ENCODE peak calls at places on chromosomes 2 and 18, in six cellular contexts. E, B, J, Z, P and W are unnamed samples. For H3K36me3, the result is how much of the 10 kb centered on the place peaks cover.

GRCh38 chr2:236503100-236503499 is 66.5 kb upstream of the ACKR3 start:
- DNase-seq in J (no peak), B (no peak), P (no peak), Z (no peak), E (no peak), W (no peak)

GRCh38 chr18:24492445-24492844 is 32.0 kb downstream of the HRH4 start:
- DNase-seq in B (peak), P (no peak), Z (no peak), J (no peak), E (no peak), W (no peak)

GRCh38 chr18:74331404-74331803 is 15.8 kb downstream of the C18orf63 start:
- DNase-seq in Z (no peak), J (peak), P (peak), E (peak), B (no peak), W (peak)

GRCh38 chr2:240619506-240620148 is 5.7 kb upstream of the GPR35 start:
- DNase-seq in J (no peak), Z (no peak), B (no peak), E (no peak), P (no peak), W (no peak)

GRCh38 chr2:26711457-26712155 is 19.1 kb downstream of the KCNK3 start:
- DNase-seq in B (no peak), J (no peak), P (no peak), Z (no peak), E (no peak), W (no peak)

GRCh38 chr2:28449489-28450395 is 46.1 kb upstream of the PLB1 start:
- DNase-seq in J (peak), B (no peak), Z (no peak), P (no peak), E (peak), W (peak)

GRCh38 chr2:115560671-115561070 is 1118.2 kb downstream of the DPP10 start:
- DNase-seq in Z (no peak), E (no peak), B (no peak), P (no peak), J (no peak), W (no peak)

GRCh38 chr2:100876231-100876860 is 56.4 kb downstream of the NPAS2 start:
- DNase-seq in P (no peak), E (peak), Z (no peak), B (no peak), J (no peak), W (no peak)

GRCh38 chr2:54750040-54750439 is 26.6 kb downstream of the EML6 start:
- DNase-seq in Z (no peak), E (peak), J (no peak), B (no peak), P (no peak), W (no peak)

GRCh38 chr18:31840499-31840898 is 79.8 kb upstream of the SLC25A52 start:
- DNase-seq in P (no peak), B (no peak), J (no peak), Z (no peak), E (no peak), W (no peak)

GRCh38 chr2:8327371-8328100 is 354.3 kb upstream of the ID2 start:
- DNase-seq in Z (no peak), P (no peak), E (no peak), B (no peak), J (no peak), W (no peak)

GRCh38 chr2:46947841-46948240 is 32.2 kb upstream of the MCFD2 start:
- DNase-seq in B (no peak), J (no peak), P (no peak), E (no peak), Z (no peak), W (no peak)

GRCh38 chr2:158194229-158194628 is 92.6 kb downstream of the UPP2 start:
- DNase-seq in Z (no peak), P (no peak), E (no peak), B (no peak), J (no peak), W (no peak)

GRCh38 chr18:55790296-55790695 is 202.3 kb upstream of the TCF4 start:
- DNase-seq in P (no peak), Z (no peak), E (peak), B (no peak), J (no peak), W (no peak)

GRCh38 chr18:37396981-37397720 is 168.4 kb downstream of the CELF4 start:
- DNase-seq in E (peak), P (no peak), Z (no peak), B (no peak), J (no peak), W (no peak)

GRCh38 chr2:230582851-230583283 is 129.8 kb upstream of the CAB39 start:
- DNase-seq in J (no peak), B (peak), Z (no peak), P (no peak), E (peak), W (no peak)

GRCh38 chr2:62660582-62661262 is 44.8 kb upstream of the EHBP1 start:
- DNase-seq in J (no peak), Z (no peak), P (no peak), E (peak), B (no peak), W (no peak)

GRCh38 chr18:37537868-37538525 is 27.6 kb downstream of the CELF4 start:
- DNase-seq in P (peak), Z (peak), B (no peak), J (peak), E (peak), W (peak)

GRCh38 chr2:231185050-231185725 is 13.2 kb upstream of the ARMC9 start:
- DNase-seq in P (no peak), J (no peak), B (no peak), E (no peak), Z (no peak), W (no peak)

GRCh38 chr18:2417861-2418610 is 153.3 kb downstream of the METTL4 start:
- DNase-seq in P (no peak), Z (no peak), J (no peak), E (peak), B (no peak), W (no peak)

GRCh38 chr2:150520887-150521664 is 33.6 kb upstream of the RND3 start:
- DNase-seq in Z (no peak), P (no peak), B (no peak), E (peak), J (no peak), W (no peak)

GRCh38 chr2:71620116-71620515 is 166.8 kb downstream of the DYSF start:
- DNase-seq in P (no peak), Z (peak), J (no peak), B (no peak), E (no peak), W (no peak)

GRCh38 chr18:34514238-34514637 is 195.9 kb upstream of the DTNA start:
- DNase-seq in Z (no peak), B (no peak), J (no peak), P (no peak), E (no peak), W (no peak)

GRCh38 chr18:58990720-58991119 is 126.0 kb downstream of the ZNF532 start:
- DNase-seq in Z (no peak), P (no peak), J (no peak), B (no peak), E (no peak), W (no peak)

GRCh38 chr18:13264986-13265900 is 46.7 kb downstream of the LDLRAD4 start:
- DNase-seq in Z (no peak), P (no peak), B (no peak), E (no peak), J (no peak), W (no peak)

DNA sequence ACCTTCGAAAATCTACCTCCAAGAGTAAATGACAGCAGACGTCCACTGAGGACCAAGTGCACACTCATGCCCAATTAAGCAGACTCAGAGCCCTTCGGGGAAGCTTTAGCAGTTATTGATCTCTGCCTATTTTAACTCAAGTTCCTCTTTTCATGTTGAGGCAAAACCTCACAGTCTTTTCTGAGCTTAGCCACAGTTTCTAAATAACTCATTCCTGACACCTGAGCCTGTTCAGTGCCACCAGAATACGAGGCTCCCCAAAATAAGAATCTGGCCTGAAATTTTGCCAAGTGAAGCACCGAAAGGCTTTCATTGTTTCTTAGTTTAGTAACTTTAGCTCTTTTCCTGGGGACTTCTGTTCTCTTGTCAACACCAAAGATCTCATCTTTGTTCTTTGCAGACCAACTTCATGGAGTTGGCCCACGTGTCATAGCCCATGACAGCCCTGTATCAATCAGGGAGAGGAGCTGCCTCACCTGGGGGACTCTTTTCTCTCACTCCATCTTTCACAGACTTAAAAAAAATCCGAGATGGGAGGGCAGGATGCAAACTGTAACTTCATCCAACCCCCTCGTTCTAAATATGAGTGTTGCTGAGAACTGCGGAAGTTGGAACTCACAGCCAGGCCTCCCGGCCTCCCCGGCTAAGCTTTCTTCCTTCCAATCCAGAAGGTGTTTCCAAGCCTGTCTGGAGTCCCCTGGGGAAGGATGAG is 22.2 kb downstream of the INPP5D start:
- DNase-seq in J (no peak), B (peak), P (no peak), E (no peak), Z (no peak), W (no peak)
- H3K36me3 ChIP-seq in J (under half), B (under half), P (under half), E (under half), Z (under half), W (under half)

GRCh38 chr2:221895366-221896121 is 323.4 kb upstream of the EPHA4 start:
- DNase-seq in B (no peak), Z (no peak), J (no peak), P (no peak), E (peak), W (no peak)
- TF ChIP-seq CEBPB in B (no peak), Z (no peak), J (no peak), P (no peak), E (no peak), W (no peak)

GRCh38 chr2:109234355-109234754 is 105.3 kb downstream of the SH3RF3 start:
- DNase-seq in P (no peak), J (no peak), E (no peak), Z (no peak), B (no peak), W (no peak)
- H3K36me3 ChIP-seq in P (under half), J (under half), E (under half), Z (under half), B (under half), W (under half)

DNA sequence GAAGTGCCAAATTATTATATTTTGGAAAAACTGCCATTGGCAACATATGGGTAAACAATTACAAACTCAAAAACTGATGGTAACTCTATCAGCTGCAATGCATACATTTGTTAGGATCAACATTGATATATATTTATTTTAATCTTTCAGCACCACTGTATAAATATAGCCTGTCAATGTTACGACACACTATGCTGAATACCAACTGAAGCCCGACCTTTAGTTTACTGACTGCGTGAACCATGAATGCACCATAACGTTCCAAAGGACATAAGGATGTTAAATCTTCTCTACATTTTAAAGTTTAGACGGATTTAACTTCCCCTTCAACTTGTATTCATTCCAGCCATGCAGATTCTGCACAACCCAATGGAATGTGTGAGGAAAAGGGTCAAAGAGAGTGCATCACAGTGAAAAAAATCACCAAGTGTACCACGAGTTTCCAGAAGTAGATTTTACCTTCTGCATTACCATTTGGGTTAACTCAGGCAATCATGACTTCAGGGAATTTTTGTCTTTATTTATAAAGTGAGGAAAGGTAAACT is 489.5 kb downstream of the IRS1 start:
- DNase-seq in B (no peak), J (no peak), E (peak), P (no peak), Z (no peak), W (no peak)
- TF ChIP-seq CEBPB in B (no peak), J (no peak), E (peak), P (no peak), Z (no peak), W (no peak)